ENCODE peak calls at places on chromosomes 7 and 10, in four cellular contexts. One of them, this sample, is unnamed.

GRCh38 chr10:90591629-90592028 is 266.2 kb downstream of the HTR7 start:
- DNase-seq in T follicular helper cell: no peak
- DNase-seq in epithelial cell of esophagus: no peak
- DNase-seq in GM12865: no peak
- DNase-seq in this sample: no peak

GRCh38 chr7:1105189-1105588 is 17.3 kb downstream of the GPER1 start:
- DNase-seq in epithelial cell of esophagus: no peak
- DNase-seq in GM12865: peak
- DNase-seq in T follicular helper cell: no peak
- DNase-seq in this sample: no peak

GRCh38 chr10:117537436-117537903 is 5.1 kb upstream of the EMX2 start:
- DNase-seq in GM12865: peak
- DNase-seq in epithelial cell of esophagus: peak
- DNase-seq in T follicular helper cell: no peak
- DNase-seq in this sample: no peak

GRCh38 chr10:19638173-19638872 is 177.9 kb upstream of the PLXDC2 start:
- DNase-seq in GM12865: no peak
- DNase-seq in epithelial cell of esophagus: peak
- DNase-seq in T follicular helper cell: no peak
- DNase-seq in this sample: no peak

GRCh38 chr7:3880221-3880935 is 579.3 kb downstream of the SDK1 start:
- DNase-seq in T follicular helper cell: no peak
- DNase-seq in GM12865: no peak
- DNase-seq in epithelial cell of esophagus: no peak
- DNase-seq in this sample: no peak

GRCh38 chr10:10852464-10852863 is 165.2 kb upstream of the CELF2 start:
- DNase-seq in GM12865: no peak
- DNase-seq in T follicular helper cell: no peak
- DNase-seq in epithelial cell of esophagus: peak
- DNase-seq in this sample: no peak

GRCh38 chr7:43869898-43870240 is 552 bp upstream of the MRPS24 start:
- DNase-seq in epithelial cell of esophagus: peak
- DNase-seq in GM12865: no peak
- DNase-seq in T follicular helper cell: no peak
- DNase-seq in this sample: no peak

GRCh38 chr10:9296206-9296605 is 1241.7 kb downstream of the GATA3 start:
- DNase-seq in epithelial cell of esophagus: no peak
- DNase-seq in GM12865: no peak
- DNase-seq in T follicular helper cell: no peak
- DNase-seq in this sample: no peak

GRCh38 chr7:36045275-36045674 is 107.8 kb upstream of the EEPD1 start:
- DNase-seq in T follicular helper cell: no peak
- DNase-seq in GM12865: no peak
- DNase-seq in epithelial cell of esophagus: no peak
- DNase-seq in this sample: no peak